ENCODE peak calls at places on chromosomes 5 and 9, in four cellular contexts. K is HepG2, D is K562, M is WTC11. U is an unnamed sample.
A peak's percentile ranks its signal among the peaks of the same experiment; 100 is the strongest.

GRCh38 chr9:30235564-30235963 is 2148.9 kb upstream of the ACO1 start:
- DNase-seq in K (no peak), D (no peak), M (no peak), U (no peak)

GRCh38 chr9:19464764-19465570 is 56.2 kb downstream of the ACER2 start:
- DNase-seq in K (peak; percentile 73), D (peak; percentile 85), M (peak; percentile 82), U (no peak)

GRCh38 chr9:79572032-79572890 is 496 bp downstream of the TLE4 start:
- DNase-seq in K (no peak), D (peak; percentile 6), M (peak; percentile 47), U (no peak)

GRCh38 chr5:58484505-58484904 is 6.7 kb upstream of the GAPT start:
- DNase-seq in K (no peak), D (no peak), M (no peak), U (no peak)

GRCh38 chr9:3807601-3808000 is 281.8 kb upstream of the RFX3 start:
- DNase-seq in K (no peak), D (no peak), M (no peak), U (no peak)

GRCh38 chr5:177131352-177131710 is 2.2 kb upstream of the NSD1 start:
- DNase-seq in K (no peak), D (no peak), M (no peak), U (no peak)

GRCh38 chr5:165695796-165696195 is 2190.4 kb downstream of the MAT2B start:
- DNase-seq in K (no peak), D (no peak), M (no peak), U (no peak)

GRCh38 chr9:77158772-77159513 is 18.4 kb upstream of the VPS13A start:
- DNase-seq in K (no peak), D (no peak), M (no peak), U (no peak)

GRCh38 chr5:158758666-158759065 is 341.1 kb downstream of the EBF1 start:
- DNase-seq in K (no peak), D (no peak), M (no peak), U (no peak)

GRCh38 chr9:115107701-115108100 is 10.3 kb downstream of the TNC start:
- DNase-seq in K (no peak), D (no peak), M (no peak), U (no peak)

GRCh38 chr5:7747728-7748127 is 103.2 kb downstream of the CFAP90 start:
- DNase-seq in K (no peak), D (no peak), M (no peak), U (no peak)

GRCh38 chr5:97141031-97141430 is 1.4 kb downstream of the LIX1 start:
- DNase-seq in K (no peak), D (no peak), M (no peak), U (no peak)

GRCh38 chr5:42810905-42811590 is 644 bp downstream of the SELENOP start:
- DNase-seq in K (no peak), D (no peak), M (no peak), U (no peak)

GRCh38 chr9:126398403-126399058 is 71.9 kb downstream of the MVB12B start:
- DNase-seq in K (peak; percentile 37), D (peak; percentile 76), M (peak; percentile 86), U (no peak)

GRCh38 chr5:141914154-141914743 is 9.4 kb upstream of the DELE1 start:
- DNase-seq in K (no peak), D (peak; percentile 72), M (peak; percentile 77), U (no peak)

GRCh38 chr5:68535121-68535520 is 319.6 kb downstream of the PIK3R1 start:
- DNase-seq in K (no peak), D (no peak), M (no peak), U (no peak)

GRCh38 chr5:37028910-37029309 is 152.3 kb downstream of the NIPBL start:
- DNase-seq in K (no peak), D (no peak), M (no peak), U (no peak)

GRCh38 chr5:140840978-140841962 is at the start of gene PCDHA8:
- DNase-seq in K (peak; percentile 48), D (peak; percentile 12), M (peak; percentile 76), U (no peak)

GRCh38 chr5:10564838-10565784 is 1.2 kb downstream of the ANKRD33B start:
- DNase-seq in K (no peak), D (peak; percentile 20), M (peak; percentile 48), U (no peak)

GRCh38 chr5:141486091-141486490 is 1.3 kb downstream of the PCDHGC4 start:
- DNase-seq in K (no peak), D (no peak), M (no peak), U (no peak)

GRCh38 chr5:111806753-111807152 is 49.8 kb upstream of the NREP start:
- DNase-seq in K (no peak), D (no peak), M (no peak), U (no peak)

GRCh38 chr9:107929439-107929838 is 439.9 kb upstream of the KLF4 start:
- DNase-seq in K (no peak), D (no peak), M (no peak), U (no peak)

GRCh38 chr5:138901716-138902115 is 26.6 kb upstream of the LRRTM2 start:
- DNase-seq in K (no peak), D (no peak), M (no peak), U (no peak)

DNA sequence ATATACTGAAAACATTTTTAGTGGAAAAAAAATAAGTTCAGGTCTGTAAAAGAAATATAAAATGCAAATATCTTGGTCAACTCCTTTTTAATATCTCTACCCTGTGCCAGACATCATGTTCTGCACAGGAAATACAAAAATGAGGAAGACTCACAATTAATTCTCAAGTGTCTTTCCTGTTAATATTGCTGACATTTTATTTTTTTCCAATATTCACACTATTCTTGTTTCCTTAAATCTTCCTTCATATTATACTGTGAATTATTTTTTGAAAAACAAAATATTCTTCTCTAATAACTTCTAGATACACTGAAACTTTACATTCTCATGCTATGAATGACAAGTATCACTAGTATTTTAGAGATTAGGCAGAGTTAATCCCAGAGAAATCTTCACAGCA is 334.7 kb upstream of the FTMT start:
- DNase-seq in K (no peak), D (no peak), M (no peak), U (no peak)
- TF ChIP-seq TCF7 in K (no peak), D (no peak), M (no peak), U (no peak)

GRCh38 chr9:129392093-129392541 is 214.1 kb upstream of the IER5L start:
- DNase-seq in K (no peak), D (no peak), M (no peak), U (no peak)

GRCh38 chr9:129387822-129388221 is 209.8 kb upstream of the IER5L start:
- DNase-seq in K (no peak), D (no peak), M (no peak), U (no peak)

GRCh38 chr9:129394011-129394919 is 216.2 kb upstream of the IER5L start:
- DNase-seq in K (no peak), D (no peak), M (no peak), U (no peak)

GRCh38 chr9:129393064-129393463 is 215.0 kb upstream of the IER5L start:
- DNase-seq in K (no peak), D (no peak), M (no peak), U (no peak)

GRCh38 chr9:129391215-129391614 is 213.2 kb upstream of the IER5L start:
- DNase-seq in K (no peak), D (no peak), M (no peak), U (no peak)
- TF ChIP-seq TCF7 in K (no peak), D (no peak), M (no peak), U (no peak)

DNA sequence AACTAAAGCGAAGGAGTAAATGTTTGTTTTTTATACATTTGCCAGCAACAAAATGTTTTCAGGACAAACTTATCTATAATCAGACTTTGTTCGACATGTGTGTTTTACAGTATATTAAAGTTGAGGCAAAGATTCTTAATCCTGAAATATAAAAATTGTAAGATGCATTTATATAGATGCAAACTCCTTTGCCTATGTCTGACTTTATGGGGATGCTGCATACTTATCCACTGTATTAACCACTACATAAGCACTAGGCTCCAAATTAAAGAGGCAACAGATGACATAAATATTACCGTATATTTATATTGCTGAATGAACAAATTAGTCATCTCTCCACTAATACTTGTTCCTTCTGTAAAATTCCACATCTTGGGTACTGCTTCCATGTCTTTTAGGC is 882.7 kb upstream of the ARRDC3 start:
- DNase-seq in K (no peak), D (no peak), M (no peak), U (no peak)
- TF ChIP-seq TCF7 in K (no peak), D (no peak), M (no peak), U (no peak)

GRCh38 chr5:79259810-79260209 is 23.9 kb downstream of the JMY start:
- DNase-seq in K (no peak), D (no peak), M (no peak), U (no peak)

GRCh38 chr5:79259383-79259782 is 23.5 kb downstream of the JMY start:
- DNase-seq in K (no peak), D (no peak), M (no peak), U (no peak)

GRCh38 chr5:79258801-79259200 is 22.9 kb downstream of the JMY start:
- DNase-seq in K (no peak), D (no peak), M (no peak), U (no peak)

GRCh38 chr5:79261907-79262306 is 26.0 kb downstream of the JMY start:
- DNase-seq in K (no peak), D (no peak), M (no peak), U (no peak)

DNA sequence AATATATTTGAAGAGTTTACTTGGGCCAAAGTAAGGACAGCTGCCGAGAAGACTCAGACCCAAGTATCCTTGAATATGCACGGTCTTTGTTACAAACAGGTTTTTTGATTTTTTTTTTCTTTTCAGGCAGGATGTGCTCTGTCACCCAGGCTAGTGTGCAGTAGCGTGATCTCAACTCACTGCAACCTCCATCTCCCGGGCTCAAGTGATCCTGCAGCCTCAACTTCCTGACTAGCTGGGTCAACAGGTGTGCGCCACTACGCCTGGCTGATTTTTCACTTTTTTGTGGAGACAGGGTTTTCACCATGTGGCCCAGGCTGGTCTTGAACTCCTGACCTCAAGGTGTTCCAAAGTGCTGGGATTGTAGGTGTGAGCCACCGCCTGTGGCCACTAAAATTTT is 27.4 kb downstream of the JMY start:
- DNase-seq in K (no peak), D (no peak), M (no peak), U (peak; percentile 34)
- TF ChIP-seq TCF7 in K (no peak), D (no peak), M (no peak), U (no peak)

GRCh38 chr5:126677101-126677500 is 76.4 kb downstream of the PHAX start:
- DNase-seq in K (no peak), D (peak; percentile 49), M (no peak), U (no peak)

GRCh38 chr5:126681970-126682369 is 81.2 kb downstream of the PHAX start:
- DNase-seq in K (no peak), D (no peak), M (no peak), U (no peak)

GRCh38 chr5:126683912-126684311 is 83.2 kb downstream of the PHAX start:
- DNase-seq in K (no peak), D (no peak), M (no peak), U (no peak)

GRCh38 chr5:126676195-126676624 is 75.5 kb downstream of the PHAX start:
- DNase-seq in K (peak; percentile 66), D (peak; percentile 88), M (peak; percentile 60), U (peak; percentile 68)

DNA sequence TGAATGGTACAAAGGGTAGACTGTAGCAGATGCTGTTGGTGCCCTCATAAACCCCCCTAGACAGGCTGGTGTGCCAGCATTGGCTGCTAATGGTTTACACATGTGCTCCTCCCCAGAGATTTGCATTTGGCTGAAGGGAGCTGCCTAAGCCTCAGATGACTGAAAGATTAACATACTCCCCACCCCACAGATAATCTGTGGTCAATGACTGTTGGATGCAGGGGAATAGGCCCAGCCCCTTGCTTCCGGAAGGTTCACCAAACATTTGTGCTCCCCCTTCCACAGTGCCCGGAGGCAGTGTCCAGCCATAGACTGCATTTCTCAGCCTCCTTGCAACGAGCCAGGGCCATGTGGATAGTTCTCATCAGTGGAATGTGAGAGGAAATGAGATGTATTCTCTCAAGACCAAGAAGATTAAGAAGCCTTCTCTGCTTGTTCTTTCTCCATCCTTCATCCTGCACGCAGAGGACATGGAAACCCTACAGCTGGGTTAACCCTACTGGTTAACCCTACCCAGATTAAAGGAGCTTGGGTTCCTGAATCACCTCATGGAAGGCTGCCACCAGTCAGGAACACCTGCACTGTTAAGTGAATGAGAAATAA is 79.6 kb downstream of the PHAX start:
- DNase-seq in K (no peak), D (peak; percentile 77), M (peak; percentile 28), U (peak; percentile 63)
- TF ChIP-seq TCF7 in K (no peak), D (no peak), M (no peak), U (no peak)